ENCODE peak calls at places on chromosomes 5 and 9, in ten cellular contexts. One of them, this sample, is unnamed.

GRCh38 chr9:113520109-113520642 is 56.6 kb downstream of the RGS3 start:
- DNase-seq in GM12865: peak
- DNase-seq in CD8-positive, alpha-beta T cell: peak
- DNase-seq in EL: no peak
- DNase-seq in body of pancreas: peak
- DNase-seq in AG10803: no peak
- DNase-seq in fibroblast of the conjunctiva: no peak
- DNase-seq in stimulated activated CD8-positive, alpha-beta memory T cell treated with anti-CD3 and anti-CD28 coated beads, Interleukin-2, amount 100 ng/mL, for 48 hours: peak
- DNase-seq in iris pigment epithelial cell: peak
- DNase-seq in activated T-helper 1 cell treated with anti-CD3 and anti-CD28 coated beads, Interleukin-12 subunit alpha, Interleukin-12 subunit beta, Interleukin-2, Interleukin-4 antibody, amounts not matched to agents 30 ng/mL and 10 ng/mL and 1 ng/mL, durations not matched to agents 14 hours and 24 hours and 36 hours: peak
- DNase-seq in this sample: no peak

GRCh38 chr5:80540691-80541090 is 29.4 kb downstream of the ANKRD34B start:
- DNase-seq in GM12865: no peak
- DNase-seq in CD8-positive, alpha-beta T cell: no peak
- DNase-seq in EL: no peak
- DNase-seq in body of pancreas: no peak
- DNase-seq in AG10803: peak
- DNase-seq in fibroblast of the conjunctiva: no peak
- DNase-seq in stimulated activated CD8-positive, alpha-beta memory T cell treated with anti-CD3 and anti-CD28 coated beads, Interleukin-2, amount 100 ng/mL, for 48 hours: no peak
- DNase-seq in iris pigment epithelial cell: no peak
- DNase-seq in activated T-helper 1 cell treated with anti-CD3 and anti-CD28 coated beads, Interleukin-12 subunit alpha, Interleukin-12 subunit beta, Interleukin-2, Interleukin-4 antibody, amounts not matched to agents 30 ng/mL and 10 ng/mL and 1 ng/mL, durations not matched to agents 14 hours and 24 hours and 36 hours: no peak
- DNase-seq in this sample: no peak

GRCh38 chr5:173753307-173754168 is 134.6 kb upstream of the CPEB4 start:
- DNase-seq in GM12865: no peak
- DNase-seq in CD8-positive, alpha-beta T cell: no peak
- DNase-seq in EL: no peak
- DNase-seq in body of pancreas: no peak
- DNase-seq in AG10803: no peak
- DNase-seq in fibroblast of the conjunctiva: peak
- DNase-seq in stimulated activated CD8-positive, alpha-beta memory T cell treated with anti-CD3 and anti-CD28 coated beads, Interleukin-2, amount 100 ng/mL, for 48 hours: no peak
- DNase-seq in iris pigment epithelial cell: peak
- DNase-seq in activated T-helper 1 cell treated with anti-CD3 and anti-CD28 coated beads, Interleukin-12 subunit alpha, Interleukin-12 subunit beta, Interleukin-2, Interleukin-4 antibody, amounts not matched to agents 30 ng/mL and 10 ng/mL and 1 ng/mL, durations not matched to agents 14 hours and 24 hours and 36 hours: no peak
- DNase-seq in this sample: no peak

GRCh38 chr9:92046676-92047075 is 68.5 kb downstream of the SPTLC1 start:
- DNase-seq in GM12865: no peak
- DNase-seq in CD8-positive, alpha-beta T cell: no peak
- DNase-seq in EL: no peak
- DNase-seq in body of pancreas: no peak
- DNase-seq in AG10803: no peak
- DNase-seq in fibroblast of the conjunctiva: no peak
- DNase-seq in stimulated activated CD8-positive, alpha-beta memory T cell treated with anti-CD3 and anti-CD28 coated beads, Interleukin-2, amount 100 ng/mL, for 48 hours: no peak
- DNase-seq in iris pigment epithelial cell: no peak
- DNase-seq in activated T-helper 1 cell treated with anti-CD3 and anti-CD28 coated beads, Interleukin-12 subunit alpha, Interleukin-12 subunit beta, Interleukin-2, Interleukin-4 antibody, amounts not matched to agents 30 ng/mL and 10 ng/mL and 1 ng/mL, durations not matched to agents 14 hours and 24 hours and 36 hours: no peak
- DNase-seq in this sample: no peak

GRCh38 chr5:93890657-93891056 is 149.3 kb upstream of the POU5F2 start:
- DNase-seq in GM12865: no peak
- DNase-seq in CD8-positive, alpha-beta T cell: no peak
- DNase-seq in EL: no peak
- DNase-seq in body of pancreas: no peak
- DNase-seq in AG10803: peak
- DNase-seq in fibroblast of the conjunctiva: no peak
- DNase-seq in stimulated activated CD8-positive, alpha-beta memory T cell treated with anti-CD3 and anti-CD28 coated beads, Interleukin-2, amount 100 ng/mL, for 48 hours: no peak
- DNase-seq in iris pigment epithelial cell: peak
- DNase-seq in activated T-helper 1 cell treated with anti-CD3 and anti-CD28 coated beads, Interleukin-12 subunit alpha, Interleukin-12 subunit beta, Interleukin-2, Interleukin-4 antibody, amounts not matched to agents 30 ng/mL and 10 ng/mL and 1 ng/mL, durations not matched to agents 14 hours and 24 hours and 36 hours: no peak
- DNase-seq in this sample: no peak

GRCh38 chr5:57488308-57488955 is 5.8 kb upstream of the ACTBL2 start:
- DNase-seq in GM12865: peak
- DNase-seq in CD8-positive, alpha-beta T cell: no peak
- DNase-seq in EL: peak
- DNase-seq in body of pancreas: no peak
- DNase-seq in AG10803: peak
- DNase-seq in fibroblast of the conjunctiva: peak
- DNase-seq in stimulated activated CD8-positive, alpha-beta memory T cell treated with anti-CD3 and anti-CD28 coated beads, Interleukin-2, amount 100 ng/mL, for 48 hours: no peak
- DNase-seq in iris pigment epithelial cell: peak
- DNase-seq in activated T-helper 1 cell treated with anti-CD3 and anti-CD28 coated beads, Interleukin-12 subunit alpha, Interleukin-12 subunit beta, Interleukin-2, Interleukin-4 antibody, amounts not matched to agents 30 ng/mL and 10 ng/mL and 1 ng/mL, durations not matched to agents 14 hours and 24 hours and 36 hours: no peak
- DNase-seq in this sample: no peak

GRCh38 chr5:52787600-52788504 is at the start of the genes ITGA1 and PELO:
- DNase-seq in GM12865: peak
- DNase-seq in CD8-positive, alpha-beta T cell: peak
- DNase-seq in EL: peak
- DNase-seq in body of pancreas: peak
- DNase-seq in AG10803: peak
- DNase-seq in fibroblast of the conjunctiva: peak
- DNase-seq in stimulated activated CD8-positive, alpha-beta memory T cell treated with anti-CD3 and anti-CD28 coated beads, Interleukin-2, amount 100 ng/mL, for 48 hours: peak
- DNase-seq in iris pigment epithelial cell: peak
- DNase-seq in activated T-helper 1 cell treated with anti-CD3 and anti-CD28 coated beads, Interleukin-12 subunit alpha, Interleukin-12 subunit beta, Interleukin-2, Interleukin-4 antibody, amounts not matched to agents 30 ng/mL and 10 ng/mL and 1 ng/mL, durations not matched to agents 14 hours and 24 hours and 36 hours: peak
- DNase-seq in this sample: peak

GRCh38 chr9:120792898-120793765 is at the start of gene FBXW2:
- DNase-seq in GM12865: peak
- DNase-seq in CD8-positive, alpha-beta T cell: peak
- DNase-seq in EL: peak
- DNase-seq in body of pancreas: peak
- DNase-seq in AG10803: peak
- DNase-seq in fibroblast of the conjunctiva: peak
- DNase-seq in stimulated activated CD8-positive, alpha-beta memory T cell treated with anti-CD3 and anti-CD28 coated beads, Interleukin-2, amount 100 ng/mL, for 48 hours: peak
- DNase-seq in iris pigment epithelial cell: peak
- DNase-seq in activated T-helper 1 cell treated with anti-CD3 and anti-CD28 coated beads, Interleukin-12 subunit alpha, Interleukin-12 subunit beta, Interleukin-2, Interleukin-4 antibody, amounts not matched to agents 30 ng/mL and 10 ng/mL and 1 ng/mL, durations not matched to agents 14 hours and 24 hours and 36 hours: peak
- DNase-seq in this sample: peak

GRCh38 chr9:136658849-136659535 is 3.7 kb upstream of the EGFL7 start:
- DNase-seq in GM12865: no peak
- DNase-seq in CD8-positive, alpha-beta T cell: peak
- DNase-seq in EL: no peak
- DNase-seq in body of pancreas: no peak
- DNase-seq in AG10803: no peak
- DNase-seq in fibroblast of the conjunctiva: no peak
- DNase-seq in stimulated activated CD8-positive, alpha-beta memory T cell treated with anti-CD3 and anti-CD28 coated beads, Interleukin-2, amount 100 ng/mL, for 48 hours: no peak
- DNase-seq in iris pigment epithelial cell: no peak
- DNase-seq in activated T-helper 1 cell treated with anti-CD3 and anti-CD28 coated beads, Interleukin-12 subunit alpha, Interleukin-12 subunit beta, Interleukin-2, Interleukin-4 antibody, amounts not matched to agents 30 ng/mL and 10 ng/mL and 1 ng/mL, durations not matched to agents 14 hours and 24 hours and 36 hours: no peak
- DNase-seq in this sample: peak

GRCh38 chr5:10675177-10675700 is 85.8 kb downstream of the DAP start:
- DNase-seq in GM12865: no peak
- DNase-seq in CD8-positive, alpha-beta T cell: no peak
- DNase-seq in EL: no peak
- DNase-seq in body of pancreas: no peak
- DNase-seq in AG10803: no peak
- DNase-seq in fibroblast of the conjunctiva: no peak
- DNase-seq in stimulated activated CD8-positive, alpha-beta memory T cell treated with anti-CD3 and anti-CD28 coated beads, Interleukin-2, amount 100 ng/mL, for 48 hours: no peak
- DNase-seq in iris pigment epithelial cell: no peak
- DNase-seq in activated T-helper 1 cell treated with anti-CD3 and anti-CD28 coated beads, Interleukin-12 subunit alpha, Interleukin-12 subunit beta, Interleukin-2, Interleukin-4 antibody, amounts not matched to agents 30 ng/mL and 10 ng/mL and 1 ng/mL, durations not matched to agents 14 hours and 24 hours and 36 hours: no peak
- DNase-seq in this sample: peak

GRCh38 chr5:52577546-52577945 is 210.2 kb upstream of the ITGA1 start:
- DNase-seq in GM12865: no peak
- DNase-seq in CD8-positive, alpha-beta T cell: no peak
- DNase-seq in EL: no peak
- DNase-seq in body of pancreas: no peak
- DNase-seq in AG10803: no peak
- DNase-seq in fibroblast of the conjunctiva: no peak
- DNase-seq in stimulated activated CD8-positive, alpha-beta memory T cell treated with anti-CD3 and anti-CD28 coated beads, Interleukin-2, amount 100 ng/mL, for 48 hours: no peak
- DNase-seq in iris pigment epithelial cell: no peak
- DNase-seq in activated T-helper 1 cell treated with anti-CD3 and anti-CD28 coated beads, Interleukin-12 subunit alpha, Interleukin-12 subunit beta, Interleukin-2, Interleukin-4 antibody, amounts not matched to agents 30 ng/mL and 10 ng/mL and 1 ng/mL, durations not matched to agents 14 hours and 24 hours and 36 hours: no peak
- DNase-seq in this sample: no peak

GRCh38 chr9:129131300-129132145 is 20.3 kb downstream of the PTPA start:
- DNase-seq in GM12865: peak
- DNase-seq in CD8-positive, alpha-beta T cell: peak
- DNase-seq in EL: peak
- DNase-seq in body of pancreas: peak
- DNase-seq in AG10803: peak
- DNase-seq in fibroblast of the conjunctiva: no peak
- DNase-seq in stimulated activated CD8-positive, alpha-beta memory T cell treated with anti-CD3 and anti-CD28 coated beads, Interleukin-2, amount 100 ng/mL, for 48 hours: peak
- DNase-seq in iris pigment epithelial cell: peak
- DNase-seq in activated T-helper 1 cell treated with anti-CD3 and anti-CD28 coated beads, Interleukin-12 subunit alpha, Interleukin-12 subunit beta, Interleukin-2, Interleukin-4 antibody, amounts not matched to agents 30 ng/mL and 10 ng/mL and 1 ng/mL, durations not matched to agents 14 hours and 24 hours and 36 hours: peak
- DNase-seq in this sample: peak

GRCh38 chr5:103808464-103809106 is 246.0 kb upstream of the NUDT12 start:
- DNase-seq in GM12865: peak
- DNase-seq in CD8-positive, alpha-beta T cell: no peak
- DNase-seq in EL: peak
- DNase-seq in body of pancreas: peak
- DNase-seq in AG10803: peak
- DNase-seq in fibroblast of the conjunctiva: peak
- DNase-seq in stimulated activated CD8-positive, alpha-beta memory T cell treated with anti-CD3 and anti-CD28 coated beads, Interleukin-2, amount 100 ng/mL, for 48 hours: no peak
- DNase-seq in iris pigment epithelial cell: peak
- DNase-seq in activated T-helper 1 cell treated with anti-CD3 and anti-CD28 coated beads, Interleukin-12 subunit alpha, Interleukin-12 subunit beta, Interleukin-2, Interleukin-4 antibody, amounts not matched to agents 30 ng/mL and 10 ng/mL and 1 ng/mL, durations not matched to agents 14 hours and 24 hours and 36 hours: no peak
- DNase-seq in this sample: no peak

GRCh38 chr9:113993838-113994540 is 84.1 kb downstream of the AMBP start:
- DNase-seq in GM12865: no peak
- DNase-seq in CD8-positive, alpha-beta T cell: no peak
- DNase-seq in EL: no peak
- DNase-seq in body of pancreas: peak
- DNase-seq in AG10803: peak
- DNase-seq in fibroblast of the conjunctiva: peak
- DNase-seq in stimulated activated CD8-positive, alpha-beta memory T cell treated with anti-CD3 and anti-CD28 coated beads, Interleukin-2, amount 100 ng/mL, for 48 hours: no peak
- DNase-seq in iris pigment epithelial cell: peak
- DNase-seq in activated T-helper 1 cell treated with anti-CD3 and anti-CD28 coated beads, Interleukin-12 subunit alpha, Interleukin-12 subunit beta, Interleukin-2, Interleukin-4 antibody, amounts not matched to agents 30 ng/mL and 10 ng/mL and 1 ng/mL, durations not matched to agents 14 hours and 24 hours and 36 hours: no peak
- DNase-seq in this sample: peak

GRCh38 chr9:115923410-115923809 is 230.2 kb upstream of the PAPPA start:
- DNase-seq in GM12865: no peak
- DNase-seq in CD8-positive, alpha-beta T cell: no peak
- DNase-seq in EL: no peak
- DNase-seq in body of pancreas: no peak
- DNase-seq in AG10803: no peak
- DNase-seq in fibroblast of the conjunctiva: no peak
- DNase-seq in stimulated activated CD8-positive, alpha-beta memory T cell treated with anti-CD3 and anti-CD28 coated beads, Interleukin-2, amount 100 ng/mL, for 48 hours: no peak
- DNase-seq in iris pigment epithelial cell: no peak
- DNase-seq in activated T-helper 1 cell treated with anti-CD3 and anti-CD28 coated beads, Interleukin-12 subunit alpha, Interleukin-12 subunit beta, Interleukin-2, Interleukin-4 antibody, amounts not matched to agents 30 ng/mL and 10 ng/mL and 1 ng/mL, durations not matched to agents 14 hours and 24 hours and 36 hours: no peak
- DNase-seq in this sample: no peak

GRCh38 chr5:127885176-127885575 is 182.0 kb downstream of the CCDC192 start:
- DNase-seq in GM12865: no peak
- DNase-seq in CD8-positive, alpha-beta T cell: no peak
- DNase-seq in EL: no peak
- DNase-seq in body of pancreas: no peak
- DNase-seq in AG10803: no peak
- DNase-seq in fibroblast of the conjunctiva: no peak
- DNase-seq in stimulated activated CD8-positive, alpha-beta memory T cell treated with anti-CD3 and anti-CD28 coated beads, Interleukin-2, amount 100 ng/mL, for 48 hours: no peak
- DNase-seq in iris pigment epithelial cell: no peak
- DNase-seq in activated T-helper 1 cell treated with anti-CD3 and anti-CD28 coated beads, Interleukin-12 subunit alpha, Interleukin-12 subunit beta, Interleukin-2, Interleukin-4 antibody, amounts not matched to agents 30 ng/mL and 10 ng/mL and 1 ng/mL, durations not matched to agents 14 hours and 24 hours and 36 hours: no peak
- DNase-seq in this sample: no peak

GRCh38 chr5:28549588-28549987 is 1511.2 kb upstream of the CDH9 start:
- DNase-seq in GM12865: no peak
- DNase-seq in CD8-positive, alpha-beta T cell: no peak
- DNase-seq in EL: no peak
- DNase-seq in body of pancreas: no peak
- DNase-seq in AG10803: no peak
- DNase-seq in fibroblast of the conjunctiva: no peak
- DNase-seq in stimulated activated CD8-positive, alpha-beta memory T cell treated with anti-CD3 and anti-CD28 coated beads, Interleukin-2, amount 100 ng/mL, for 48 hours: no peak
- DNase-seq in iris pigment epithelial cell: no peak
- DNase-seq in activated T-helper 1 cell treated with anti-CD3 and anti-CD28 coated beads, Interleukin-12 subunit alpha, Interleukin-12 subunit beta, Interleukin-2, Interleukin-4 antibody, amounts not matched to agents 30 ng/mL and 10 ng/mL and 1 ng/mL, durations not matched to agents 14 hours and 24 hours and 36 hours: no peak
- DNase-seq in this sample: no peak

GRCh38 chr5:13814293-13814692 is 130.2 kb downstream of the DNAH5 start:
- DNase-seq in GM12865: no peak
- DNase-seq in CD8-positive, alpha-beta T cell: no peak
- DNase-seq in EL: peak
- DNase-seq in body of pancreas: no peak
- DNase-seq in AG10803: peak
- DNase-seq in fibroblast of the conjunctiva: no peak
- DNase-seq in stimulated activated CD8-positive, alpha-beta memory T cell treated with anti-CD3 and anti-CD28 coated beads, Interleukin-2, amount 100 ng/mL, for 48 hours: no peak
- DNase-seq in iris pigment epithelial cell: no peak
- DNase-seq in activated T-helper 1 cell treated with anti-CD3 and anti-CD28 coated beads, Interleukin-12 subunit alpha, Interleukin-12 subunit beta, Interleukin-2, Interleukin-4 antibody, amounts not matched to agents 30 ng/mL and 10 ng/mL and 1 ng/mL, durations not matched to agents 14 hours and 24 hours and 36 hours: no peak
- DNase-seq in this sample: no peak

GRCh38 chr5:1140188-1140817 is 28.4 kb upstream of the SLC12A7 start:
- DNase-seq in GM12865: peak
- DNase-seq in CD8-positive, alpha-beta T cell: peak
- DNase-seq in EL: peak
- DNase-seq in body of pancreas: peak
- DNase-seq in AG10803: peak
- DNase-seq in fibroblast of the conjunctiva: no peak
- DNase-seq in stimulated activated CD8-positive, alpha-beta memory T cell treated with anti-CD3 and anti-CD28 coated beads, Interleukin-2, amount 100 ng/mL, for 48 hours: peak
- DNase-seq in iris pigment epithelial cell: peak
- DNase-seq in activated T-helper 1 cell treated with anti-CD3 and anti-CD28 coated beads, Interleukin-12 subunit alpha, Interleukin-12 subunit beta, Interleukin-2, Interleukin-4 antibody, amounts not matched to agents 30 ng/mL and 10 ng/mL and 1 ng/mL, durations not matched to agents 14 hours and 24 hours and 36 hours: peak
- DNase-seq in this sample: peak

GRCh38 chr5:180486636-180487149 is 7.5 kb upstream of the CNOT6 start:
- DNase-seq in GM12865: no peak
- DNase-seq in CD8-positive, alpha-beta T cell: no peak
- DNase-seq in EL: no peak
- DNase-seq in body of pancreas: no peak
- DNase-seq in AG10803: no peak
- DNase-seq in fibroblast of the conjunctiva: no peak
- DNase-seq in stimulated activated CD8-positive, alpha-beta memory T cell treated with anti-CD3 and anti-CD28 coated beads, Interleukin-2, amount 100 ng/mL, for 48 hours: no peak
- DNase-seq in iris pigment epithelial cell: no peak
- DNase-seq in activated T-helper 1 cell treated with anti-CD3 and anti-CD28 coated beads, Interleukin-12 subunit alpha, Interleukin-12 subunit beta, Interleukin-2, Interleukin-4 antibody, amounts not matched to agents 30 ng/mL and 10 ng/mL and 1 ng/mL, durations not matched to agents 14 hours and 24 hours and 36 hours: no peak
- DNase-seq in this sample: no peak

GRCh38 chr5:43145071-43145470 is 24.4 kb downstream of the ZNF131 start:
- DNase-seq in GM12865: no peak
- DNase-seq in CD8-positive, alpha-beta T cell: no peak
- DNase-seq in EL: no peak
- DNase-seq in body of pancreas: no peak
- DNase-seq in AG10803: no peak
- DNase-seq in fibroblast of the conjunctiva: no peak
- DNase-seq in stimulated activated CD8-positive, alpha-beta memory T cell treated with anti-CD3 and anti-CD28 coated beads, Interleukin-2, amount 100 ng/mL, for 48 hours: no peak
- DNase-seq in iris pigment epithelial cell: no peak
- DNase-seq in activated T-helper 1 cell treated with anti-CD3 and anti-CD28 coated beads, Interleukin-12 subunit alpha, Interleukin-12 subunit beta, Interleukin-2, Interleukin-4 antibody, amounts not matched to agents 30 ng/mL and 10 ng/mL and 1 ng/mL, durations not matched to agents 14 hours and 24 hours and 36 hours: no peak
- DNase-seq in this sample: no peak

This sample was measured in left lung.